ENCODE peak calls at places on chromosomes 13 and 19, in five cellular contexts. One of them, this sample, is unnamed. For H3K27me3 and H3K36me3, the result is how much of the 10 kb centered on the place peaks cover.

GRCh38 chr13:48000559-48001126 is 430 bp downstream of the SUCLA2 start:
- DNase-seq in naive thymus-derived CD4-positive, alpha-beta T cell: no peak
- DNase-seq in uterus: no peak
- DNase-seq in heart right ventricle: no peak
- DNase-seq in heart left ventricle: no peak
- DNase-seq in this sample: peak

GRCh38 chr13:111554539-111555267 is 234.3 kb downstream of the TEX29 start:
- DNase-seq in heart left ventricle: no peak
- DNase-seq in uterus: no peak
- DNase-seq in heart right ventricle: no peak
- DNase-seq in naive thymus-derived CD4-positive, alpha-beta T cell: no peak
- DNase-seq in this sample: no peak

GRCh38 chr13:21672811-21673591 is 2.1 kb downstream of the FGF9 start:
- DNase-seq in heart right ventricle: no peak
- DNase-seq in heart left ventricle: no peak
- DNase-seq in naive thymus-derived CD4-positive, alpha-beta T cell: no peak
- DNase-seq in uterus: no peak
- DNase-seq in this sample: no peak

GRCh38 chr13:113654175-113654560 is 3.8 kb downstream of the ATP4B start:
- DNase-seq in uterus: peak
- DNase-seq in heart left ventricle: no peak
- DNase-seq in heart right ventricle: no peak
- DNase-seq in naive thymus-derived CD4-positive, alpha-beta T cell: no peak
- DNase-seq in this sample: no peak

GRCh38 chr13:20064128-20064527 is 96.7 kb downstream of the GJA3 start:
- DNase-seq in heart right ventricle: no peak
- DNase-seq in heart left ventricle: no peak
- DNase-seq in naive thymus-derived CD4-positive, alpha-beta T cell: no peak
- DNase-seq in uterus: no peak
- DNase-seq in this sample: no peak

GRCh38 chr19:45306522-45307027 is 16.1 kb downstream of the CKM start:
- DNase-seq in heart right ventricle: no peak
- DNase-seq in heart left ventricle: no peak
- DNase-seq in uterus: no peak
- DNase-seq in naive thymus-derived CD4-positive, alpha-beta T cell: no peak
- DNase-seq in this sample: peak

GRCh38 chr19:17330546-17331253 is 4.0 kb downstream of the ANO8 start:
- DNase-seq in uterus: no peak
- DNase-seq in heart left ventricle: no peak
- DNase-seq in naive thymus-derived CD4-positive, alpha-beta T cell: no peak
- DNase-seq in heart right ventricle: no peak
- DNase-seq in this sample: no peak

GRCh38 chr19:45049073-45049736 is 10.4 kb downstream of the CLASRP start:
- DNase-seq in heart left ventricle: no peak
- DNase-seq in naive thymus-derived CD4-positive, alpha-beta T cell: no peak
- DNase-seq in uterus: no peak
- DNase-seq in heart right ventricle: peak
- DNase-seq in this sample: no peak

GRCh38 chr13:101415358-101416174 is 742 bp downstream of the NALCN start:
- DNase-seq in naive thymus-derived CD4-positive, alpha-beta T cell: no peak
- DNase-seq in uterus: no peak
- DNase-seq in heart right ventricle: no peak
- DNase-seq in heart left ventricle: peak
- DNase-seq in this sample: no peak

GRCh38 chr19:14081797-14082674 is 3.5 kb downstream of the C19orf67 start:
- DNase-seq in naive thymus-derived CD4-positive, alpha-beta T cell: no peak
- DNase-seq in heart left ventricle: no peak
- DNase-seq in heart right ventricle: peak
- DNase-seq in uterus: peak
- DNase-seq in this sample: peak

GRCh38 chr19:35468637-35469036 is 20.6 kb downstream of the FFAR2 start:
- DNase-seq in naive thymus-derived CD4-positive, alpha-beta T cell: peak
- DNase-seq in uterus: no peak
- DNase-seq in heart right ventricle: peak
- DNase-seq in heart left ventricle: peak
- DNase-seq in this sample: peak

GRCh38 chr13:112446347-112446861 is 70.2 kb downstream of the SPACA7 start:
- DNase-seq in uterus: no peak
- DNase-seq in heart left ventricle: peak
- DNase-seq in heart right ventricle: no peak
- DNase-seq in naive thymus-derived CD4-positive, alpha-beta T cell: no peak
- DNase-seq in this sample: no peak

GRCh38 chr19:33872445-33873320 is 76.0 kb downstream of the KCTD15 start:
- DNase-seq in heart left ventricle: no peak
- DNase-seq in uterus: no peak
- DNase-seq in heart right ventricle: no peak
- DNase-seq in naive thymus-derived CD4-positive, alpha-beta T cell: no peak
- DNase-seq in this sample: no peak

GRCh38 chr13:39503048-39503447 is 99.9 kb downstream of the LHFPL6 start:
- DNase-seq in uterus: no peak
- DNase-seq in naive thymus-derived CD4-positive, alpha-beta T cell: no peak
- DNase-seq in heart right ventricle: no peak
- DNase-seq in heart left ventricle: no peak
- DNase-seq in this sample: no peak

GRCh38 chr19:27794444-27795042 is 1418.4 kb downstream of the UQCRFS1 start:
- DNase-seq in heart right ventricle: peak
- DNase-seq in uterus: no peak
- DNase-seq in heart left ventricle: no peak
- DNase-seq in naive thymus-derived CD4-positive, alpha-beta T cell: no peak
- DNase-seq in this sample: peak

GRCh38 chr13:41693434-41693833 is 236.1 kb downstream of the RGCC start:
- DNase-seq in heart right ventricle: no peak
- DNase-seq in heart left ventricle: no peak
- DNase-seq in naive thymus-derived CD4-positive, alpha-beta T cell: no peak
- DNase-seq in uterus: no peak
- DNase-seq in this sample: no peak

GRCh38 chr19:18588611-18589379 is at the start of gene REX1BD:
- DNase-seq in uterus: peak
- DNase-seq in heart right ventricle: peak
- DNase-seq in heart left ventricle: peak
- DNase-seq in naive thymus-derived CD4-positive, alpha-beta T cell: peak
- DNase-seq in this sample: peak

DNA sequence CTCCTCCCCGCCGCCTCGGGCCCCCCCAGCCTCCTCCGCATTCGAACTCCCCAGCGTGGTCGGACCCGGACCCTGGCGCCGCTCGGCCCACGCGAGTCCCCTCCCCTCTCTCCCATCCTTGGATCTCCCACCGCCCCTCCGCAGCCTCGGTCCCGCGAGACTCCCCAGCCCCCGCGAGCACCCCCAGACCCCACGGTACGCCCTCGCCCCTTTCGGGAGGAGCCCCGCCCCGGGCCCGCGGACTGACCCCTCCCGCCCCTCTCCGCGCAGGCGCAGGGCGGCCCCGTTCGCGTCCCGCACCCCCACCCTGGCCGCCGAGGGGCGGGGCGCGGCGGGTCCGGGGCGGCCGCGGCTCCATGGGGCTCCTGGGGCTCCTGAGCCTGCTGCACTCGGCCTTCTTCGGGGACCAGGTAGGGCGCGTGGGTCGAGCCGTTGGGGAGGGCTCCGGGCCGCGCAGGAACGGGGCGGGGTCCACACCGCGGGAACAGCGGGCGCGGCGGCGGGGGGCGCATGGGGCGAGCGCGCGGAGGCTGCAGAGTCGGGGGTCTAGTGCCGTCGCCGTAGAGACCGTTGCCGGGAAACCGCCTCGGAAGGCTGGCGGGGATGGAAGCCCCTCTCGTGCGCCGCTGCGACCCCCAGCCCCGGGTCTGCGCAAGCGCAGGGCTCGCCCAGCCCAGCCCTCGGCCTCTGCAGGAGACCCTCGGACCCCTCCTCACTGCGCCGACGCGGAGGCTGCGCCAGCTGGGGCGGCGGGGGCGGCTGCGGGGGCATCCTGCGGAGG is 3.8 kb upstream of the APC2 start:
- DNase-seq in uterus: no peak
- DNase-seq in heart right ventricle: no peak
- DNase-seq in heart left ventricle: peak
- DNase-seq in naive thymus-derived CD4-positive, alpha-beta T cell: no peak
- DNase-seq in this sample: no peak
- H3K27me3 ChIP-seq in uterus: under half
- H3K27me3 ChIP-seq in heart right ventricle: half or more
- H3K27me3 ChIP-seq in heart left ventricle: half or more
- H3K27me3 ChIP-seq in naive thymus-derived CD4-positive, alpha-beta T cell: under half
- H3K27me3 ChIP-seq in this sample: under half

DNA sequence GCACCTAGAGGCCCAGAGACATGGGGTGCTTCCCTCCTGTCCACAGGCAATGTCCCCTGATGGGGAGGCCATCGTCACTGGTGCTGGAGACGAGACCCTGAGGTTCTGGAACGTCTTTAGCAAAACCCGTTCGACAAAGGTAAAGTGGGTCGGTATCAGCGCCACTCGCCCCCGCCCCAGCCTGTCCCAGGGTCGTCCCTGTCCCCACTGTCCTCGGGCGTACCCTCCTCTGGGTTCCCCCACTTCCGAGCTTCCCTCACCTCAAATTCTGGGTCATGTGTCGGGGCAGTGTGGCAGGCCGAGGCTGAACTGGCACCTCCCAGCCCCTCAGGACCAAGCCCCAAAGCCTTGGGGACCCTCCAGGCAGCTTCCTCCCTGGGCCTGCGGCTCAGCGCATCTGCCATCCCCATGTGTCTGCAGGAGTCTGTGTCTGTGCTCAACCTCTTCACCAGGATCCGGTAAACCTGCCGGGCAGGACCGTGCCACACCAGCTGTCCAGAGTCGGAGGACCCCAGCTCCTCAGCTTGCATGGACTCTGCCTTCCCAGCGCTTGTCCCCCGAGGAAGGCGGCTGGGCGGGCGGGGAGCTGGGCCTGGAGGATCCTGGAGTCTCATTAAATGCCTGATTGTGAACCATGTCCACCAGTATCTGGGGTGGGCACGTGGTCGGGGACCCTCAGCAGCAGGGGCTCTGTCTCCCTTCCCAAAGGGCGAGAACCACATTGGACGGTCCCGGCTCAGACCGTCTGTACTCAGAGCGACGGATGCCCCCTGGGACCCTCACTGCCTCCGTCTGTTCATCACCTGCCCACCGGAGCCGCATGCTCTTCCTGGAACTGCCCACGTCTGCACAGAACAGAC is 4.4 kb upstream of the TEKTIP1 start:
- DNase-seq in naive thymus-derived CD4-positive, alpha-beta T cell: no peak
- DNase-seq in uterus: no peak
- DNase-seq in heart right ventricle: no peak
- DNase-seq in heart left ventricle: no peak
- DNase-seq in this sample: no peak
- H3K36me3 ChIP-seq in naive thymus-derived CD4-positive, alpha-beta T cell: half or more
- H3K36me3 ChIP-seq in uterus: under half
- H3K36me3 ChIP-seq in heart right ventricle: under half
- H3K36me3 ChIP-seq in heart left ventricle: half or more
- H3K36me3 ChIP-seq in this sample: under half

GRCh38 chr19:39208175-39208795 is 4.2 kb upstream of the SYCN start:
- DNase-seq in heart right ventricle: no peak
- DNase-seq in heart left ventricle: no peak
- DNase-seq in naive thymus-derived CD4-positive, alpha-beta T cell: no peak
- DNase-seq in uterus: no peak
- DNase-seq in this sample: no peak
- H3K27me3 ChIP-seq in heart right ventricle: under half
- H3K27me3 ChIP-seq in heart left ventricle: under half
- H3K27me3 ChIP-seq in naive thymus-derived CD4-positive, alpha-beta T cell: under half
- H3K27me3 ChIP-seq in uterus: under half
- H3K27me3 ChIP-seq in this sample: under half

GRCh38 chr19:10815007-10815531 is 20.9 kb downstream of the TMED1 start:
- DNase-seq in uterus: no peak
- DNase-seq in heart right ventricle: no peak
- DNase-seq in naive thymus-derived CD4-positive, alpha-beta T cell: no peak
- DNase-seq in heart left ventricle: no peak
- DNase-seq in this sample: no peak
- H3K36me3 ChIP-seq in uterus: under half
- H3K36me3 ChIP-seq in heart right ventricle: half or more
- H3K36me3 ChIP-seq in naive thymus-derived CD4-positive, alpha-beta T cell: half or more
- H3K36me3 ChIP-seq in heart left ventricle: half or more
- H3K36me3 ChIP-seq in this sample: under half

DNA sequence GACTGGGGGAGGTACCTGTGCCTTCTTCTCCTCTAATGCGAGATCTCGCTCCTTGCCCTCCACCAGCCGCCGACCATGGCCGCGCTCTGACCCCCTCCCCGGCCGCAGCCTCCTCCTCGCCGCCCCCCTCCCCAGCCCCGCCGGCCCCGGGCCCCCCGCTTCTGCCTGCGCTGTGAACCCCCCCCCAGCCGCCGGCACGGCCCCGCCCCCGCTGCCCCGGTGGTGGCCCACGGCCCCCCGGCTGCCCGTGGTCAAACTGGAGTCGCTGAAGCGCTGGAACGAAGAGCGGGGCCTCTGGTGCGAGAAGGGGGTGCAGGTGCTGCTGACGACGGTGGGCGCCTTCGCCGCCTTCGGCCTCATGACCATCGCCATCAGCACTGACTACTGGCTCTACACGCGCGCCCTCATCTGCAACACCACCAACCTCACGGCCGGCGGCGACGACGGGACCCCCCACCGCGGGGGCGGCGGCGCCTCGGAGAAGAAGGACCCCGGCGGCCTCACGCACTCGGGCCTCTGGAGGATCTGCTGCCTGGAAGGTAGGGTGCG is at the start of gene CACNG8:
- DNase-seq in naive thymus-derived CD4-positive, alpha-beta T cell: no peak
- DNase-seq in heart right ventricle: no peak
- DNase-seq in heart left ventricle: no peak
- DNase-seq in uterus: no peak
- DNase-seq in this sample: no peak
- H3K27me3 ChIP-seq in naive thymus-derived CD4-positive, alpha-beta T cell: under half
- H3K27me3 ChIP-seq in heart right ventricle: under half
- H3K27me3 ChIP-seq in heart left ventricle: under half
- H3K27me3 ChIP-seq in uterus: under half
- H3K27me3 ChIP-seq in this sample: under half

GRCh38 chr19:49109051-49109450 is 5.1 kb upstream of the LIN7B start:
- DNase-seq in naive thymus-derived CD4-positive, alpha-beta T cell: no peak
- DNase-seq in heart right ventricle: no peak
- DNase-seq in uterus: no peak
- DNase-seq in heart left ventricle: no peak
- DNase-seq in this sample: no peak
- H3K36me3 ChIP-seq in naive thymus-derived CD4-positive, alpha-beta T cell: half or more
- H3K36me3 ChIP-seq in heart right ventricle: under half
- H3K36me3 ChIP-seq in uterus: under half
- H3K36me3 ChIP-seq in heart left ventricle: half or more
- H3K36me3 ChIP-seq in this sample: under half

GRCh38 chr19:55145241-55145640 is 3.8 kb downstream of the TNNT1 start:
- DNase-seq in naive thymus-derived CD4-positive, alpha-beta T cell: no peak
- DNase-seq in uterus: no peak
- DNase-seq in heart right ventricle: no peak
- DNase-seq in heart left ventricle: no peak
- DNase-seq in this sample: no peak
- H3K27me3 ChIP-seq in naive thymus-derived CD4-positive, alpha-beta T cell: under half
- H3K27me3 ChIP-seq in uterus: half or more
- H3K27me3 ChIP-seq in heart right ventricle: under half
- H3K27me3 ChIP-seq in heart left ventricle: under half
- H3K27me3 ChIP-seq in this sample: under half

DNA sequence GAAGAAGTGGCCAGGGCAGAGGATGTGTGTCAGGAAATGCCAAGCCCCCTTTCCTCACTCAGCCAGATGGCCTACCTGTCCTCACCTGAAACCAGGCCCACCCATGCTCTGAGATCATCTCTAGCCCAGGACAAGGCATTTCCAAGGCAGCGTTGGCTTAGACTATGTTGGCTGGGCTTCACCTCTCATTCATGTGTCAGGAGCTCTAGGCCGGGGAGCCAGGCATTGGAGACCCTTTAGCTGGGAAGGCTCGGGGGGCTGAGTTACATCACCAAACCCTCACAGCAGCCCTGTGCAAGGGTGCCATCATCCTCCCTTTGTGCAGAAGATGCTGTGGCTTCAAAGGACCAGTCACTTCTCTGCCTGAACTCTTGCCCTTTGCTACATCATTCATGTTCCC is 40.0 kb downstream of the COL4A2 start:
- DNase-seq in heart left ventricle: no peak
- DNase-seq in uterus: no peak
- DNase-seq in naive thymus-derived CD4-positive, alpha-beta T cell: no peak
- DNase-seq in heart right ventricle: no peak
- DNase-seq in this sample: no peak
- H3K36me3 ChIP-seq in heart left ventricle: under half
- H3K36me3 ChIP-seq in uterus: under half
- H3K36me3 ChIP-seq in naive thymus-derived CD4-positive, alpha-beta T cell: under half
- H3K36me3 ChIP-seq in heart right ventricle: under half
- H3K36me3 ChIP-seq in this sample: under half